ENCODE peak calls at places on chromosomes 4 and X, in seven cellular contexts. One of them, this sample, is unnamed.

GRCh38 chrX:18172970-18173369 is 47.7 kb downstream of the BEND2 start:
- DNase-seq in Peyer's patch: no peak
- DNase-seq in prostate gland: no peak
- DNase-seq in right lobe of liver: no peak
- DNase-seq in IMR-90: no peak
- DNase-seq in ovary: no peak
- DNase-seq in sigmoid colon: no peak
- DNase-seq in this sample: no peak

GRCh38 chrX:10011261-10011931 is 44.2 kb downstream of the CLDN34 start:
- DNase-seq in Peyer's patch: no peak
- DNase-seq in prostate gland: no peak
- DNase-seq in right lobe of liver: no peak
- DNase-seq in IMR-90: peak; percentile 29
- DNase-seq in ovary: no peak
- DNase-seq in sigmoid colon: peak; percentile 36
- DNase-seq in this sample: no peak

GRCh38 chrX:108245462-108245861 is 153.9 kb downstream of the ATG4A start:
- DNase-seq in Peyer's patch: no peak
- DNase-seq in prostate gland: no peak
- DNase-seq in right lobe of liver: no peak
- DNase-seq in IMR-90: no peak
- DNase-seq in ovary: no peak
- DNase-seq in sigmoid colon: no peak
- DNase-seq in this sample: no peak

GRCh38 chrX:136159615-136160025 is 12.3 kb downstream of the FHL1 start:
- DNase-seq in Peyer's patch: no peak
- DNase-seq in prostate gland: no peak
- DNase-seq in right lobe of liver: peak; percentile 60
- DNase-seq in IMR-90: no peak
- DNase-seq in ovary: no peak
- DNase-seq in sigmoid colon: peak; percentile 70
- DNase-seq in this sample: no peak

GRCh38 chrX:74788545-74789086 is 136.6 kb downstream of the NEXMIF start:
- DNase-seq in Peyer's patch: no peak
- DNase-seq in prostate gland: no peak
- DNase-seq in right lobe of liver: no peak
- DNase-seq in IMR-90: no peak
- DNase-seq in ovary: no peak
- DNase-seq in sigmoid colon: no peak
- DNase-seq in this sample: no peak

GRCh38 chrX:103941201-103941975 is 21.0 kb upstream of the TMSB15B start:
- DNase-seq in Peyer's patch: no peak
- DNase-seq in prostate gland: no peak
- DNase-seq in right lobe of liver: no peak
- DNase-seq in IMR-90: peak; percentile 32
- DNase-seq in ovary: no peak
- DNase-seq in sigmoid colon: no peak
- DNase-seq in this sample: no peak

GRCh38 chr4:108811486-108811885 is 48.6 kb upstream of the ETNPPL start:
- DNase-seq in Peyer's patch: no peak
- DNase-seq in prostate gland: no peak
- DNase-seq in right lobe of liver: no peak
- DNase-seq in IMR-90: no peak
- DNase-seq in ovary: no peak
- DNase-seq in sigmoid colon: no peak
- DNase-seq in this sample: no peak

GRCh38 chrX:3262906-3263305 is 83.5 kb downstream of the MXRA5 start:
- DNase-seq in Peyer's patch: no peak
- DNase-seq in prostate gland: no peak
- DNase-seq in right lobe of liver: no peak
- DNase-seq in IMR-90: peak; percentile 90
- DNase-seq in ovary: no peak
- DNase-seq in sigmoid colon: no peak
- DNase-seq in this sample: no peak

GRCh38 chrX:119853449-119853848 is 686 bp upstream of the UPF3B start:
- DNase-seq in Peyer's patch: no peak
- DNase-seq in prostate gland: no peak
- DNase-seq in right lobe of liver: no peak
- DNase-seq in IMR-90: no peak
- DNase-seq in ovary: no peak
- DNase-seq in sigmoid colon: no peak
- DNase-seq in this sample: no peak

GRCh38 chr4:21749936-21750335 is 198.6 kb downstream of the KCNIP4 start:
- DNase-seq in Peyer's patch: no peak
- DNase-seq in prostate gland: no peak
- DNase-seq in right lobe of liver: no peak
- DNase-seq in IMR-90: no peak
- DNase-seq in ovary: no peak
- DNase-seq in sigmoid colon: no peak
- DNase-seq in this sample: no peak

GRCh38 chr4:5166377-5166776 is 115.1 kb downstream of the STK32B start:
- DNase-seq in Peyer's patch: no peak
- DNase-seq in prostate gland: no peak
- DNase-seq in right lobe of liver: no peak
- DNase-seq in IMR-90: no peak
- DNase-seq in ovary: no peak
- DNase-seq in sigmoid colon: no peak
- DNase-seq in this sample: no peak

GRCh38 chr4:4368821-4369580 is 17.9 kb upstream of the NSG1 start:
- DNase-seq in Peyer's patch: no peak
- DNase-seq in prostate gland: no peak
- DNase-seq in right lobe of liver: no peak
- DNase-seq in IMR-90: no peak
- DNase-seq in ovary: no peak
- DNase-seq in sigmoid colon: no peak
- DNase-seq in this sample: no peak

GRCh38 chr4:134243742-134244713 is 42.4 kb upstream of the PABPC4L start:
- DNase-seq in Peyer's patch: no peak
- DNase-seq in prostate gland: no peak
- DNase-seq in right lobe of liver: no peak
- DNase-seq in IMR-90: no peak
- DNase-seq in ovary: no peak
- DNase-seq in sigmoid colon: peak; percentile 50
- DNase-seq in this sample: no peak

GRCh38 chr4:134326866-134327265 is 125.3 kb upstream of the PABPC4L start:
- DNase-seq in Peyer's patch: no peak
- DNase-seq in prostate gland: no peak
- DNase-seq in right lobe of liver: no peak
- DNase-seq in IMR-90: no peak
- DNase-seq in ovary: no peak
- DNase-seq in sigmoid colon: no peak
- DNase-seq in this sample: no peak

GRCh38 chr4:126991965-126992364 is 640.8 kb upstream of the INTU start:
- DNase-seq in Peyer's patch: no peak
- DNase-seq in prostate gland: no peak
- DNase-seq in right lobe of liver: no peak
- DNase-seq in IMR-90: peak; percentile 47
- DNase-seq in ovary: no peak
- DNase-seq in sigmoid colon: no peak
- DNase-seq in this sample: no peak

GRCh38 chr4:31984872-31985271 is 1264.7 kb downstream of the PCDH7 start:
- DNase-seq in Peyer's patch: no peak
- DNase-seq in prostate gland: no peak
- DNase-seq in right lobe of liver: no peak
- DNase-seq in IMR-90: no peak
- DNase-seq in ovary: no peak
- DNase-seq in sigmoid colon: no peak
- DNase-seq in this sample: no peak

GRCh38 chrX:37543324-37543723 is 28.1 kb upstream of the LANCL3 start:
- DNase-seq in Peyer's patch: no peak
- DNase-seq in prostate gland: no peak
- DNase-seq in right lobe of liver: no peak
- DNase-seq in IMR-90: no peak
- DNase-seq in ovary: no peak
- DNase-seq in sigmoid colon: peak; percentile 61
- DNase-seq in this sample: no peak

GRCh38 chrX:3713225-3713936 is at the start of gene PRKX:
- DNase-seq in Peyer's patch: peak; percentile 66
- DNase-seq in prostate gland: peak; percentile 31
- DNase-seq in right lobe of liver: peak; percentile 63
- DNase-seq in IMR-90: peak; percentile 36
- DNase-seq in ovary: peak; percentile 43
- DNase-seq in sigmoid colon: peak; percentile 65
- DNase-seq in this sample: no peak

GRCh38 chrX:115233497-115234219 is at the start of gene LRCH2:
- DNase-seq in Peyer's patch: no peak
- DNase-seq in prostate gland: peak; percentile 9
- DNase-seq in right lobe of liver: peak; percentile 51
- DNase-seq in IMR-90: peak; percentile 41
- DNase-seq in ovary: peak; percentile 58
- DNase-seq in sigmoid colon: peak; percentile 66
- DNase-seq in this sample: no peak

GRCh38 chrX:71103110-71103983 is 3.2 kb downstream of the CXorf65 start:
- DNase-seq in Peyer's patch: peak; percentile 76
- DNase-seq in prostate gland: no peak
- DNase-seq in right lobe of liver: no peak
- DNase-seq in IMR-90: no peak
- DNase-seq in ovary: peak; percentile 24
- DNase-seq in sigmoid colon: peak; percentile 59
- DNase-seq in this sample: no peak

GRCh38 chrX:110671068-110671803 is 124.4 kb downstream of the CHRDL1 start:
- DNase-seq in Peyer's patch: no peak
- DNase-seq in prostate gland: no peak
- DNase-seq in right lobe of liver: no peak
- DNase-seq in IMR-90: no peak
- DNase-seq in ovary: no peak
- DNase-seq in sigmoid colon: no peak
- DNase-seq in this sample: no peak

GRCh38 chrX:115898382-115899001 is 272.1 kb upstream of the AGTR2 start:
- DNase-seq in Peyer's patch: peak; percentile 43
- DNase-seq in prostate gland: no peak
- DNase-seq in right lobe of liver: peak; percentile 64
- DNase-seq in IMR-90: peak; percentile 29
- DNase-seq in ovary: peak; percentile 84
- DNase-seq in sigmoid colon: peak; percentile 90
- DNase-seq in this sample: peak; percentile 53

GRCh38 chr4:81069706-81070331 is 39.3 kb downstream of the BMP3 start:
- DNase-seq in Peyer's patch: peak; percentile 48
- DNase-seq in prostate gland: peak; percentile 80
- DNase-seq in right lobe of liver: no peak
- DNase-seq in IMR-90: peak; percentile 90
- DNase-seq in ovary: peak; percentile 48
- DNase-seq in sigmoid colon: peak; percentile 76
- DNase-seq in this sample: no peak

GRCh38 chr4:145453163-145453520 is 28.5 kb upstream of the SMAD1 start:
- DNase-seq in Peyer's patch: no peak
- DNase-seq in prostate gland: no peak
- DNase-seq in right lobe of liver: no peak
- DNase-seq in IMR-90: no peak
- DNase-seq in ovary: no peak
- DNase-seq in sigmoid colon: no peak
- DNase-seq in this sample: no peak

GRCh38 chr4:142900622-142901021 is 54.5 kb upstream of the INPP4B start:
- DNase-seq in Peyer's patch: no peak
- DNase-seq in prostate gland: no peak
- DNase-seq in right lobe of liver: no peak
- DNase-seq in IMR-90: no peak
- DNase-seq in ovary: no peak
- DNase-seq in sigmoid colon: no peak
- DNase-seq in this sample: no peak

GRCh38 chrX:41332988-41333743 is 796 bp upstream of the DDX3X start:
- DNase-seq in Peyer's patch: peak; percentile 93
- DNase-seq in prostate gland: peak; percentile 73
- DNase-seq in right lobe of liver: peak; percentile 92
- DNase-seq in IMR-90: peak; percentile 84
- DNase-seq in ovary: peak; percentile 92
- DNase-seq in sigmoid colon: peak; percentile 95
- DNase-seq in this sample: peak; percentile 79
- TF ChIP-seq POLR2A in Peyer's patch: peak; percentile 25
- TF ChIP-seq POLR2A in prostate gland: peak; percentile 59
- TF ChIP-seq POLR2A in right lobe of liver: peak; percentile 71
- TF ChIP-seq POLR2A in IMR-90: no peak
- TF ChIP-seq POLR2A in ovary: peak; percentile 75
- TF ChIP-seq POLR2A in sigmoid colon: peak; percentile 38
- TF ChIP-seq POLR2A in this sample: peak; percentile 81

DNA sequence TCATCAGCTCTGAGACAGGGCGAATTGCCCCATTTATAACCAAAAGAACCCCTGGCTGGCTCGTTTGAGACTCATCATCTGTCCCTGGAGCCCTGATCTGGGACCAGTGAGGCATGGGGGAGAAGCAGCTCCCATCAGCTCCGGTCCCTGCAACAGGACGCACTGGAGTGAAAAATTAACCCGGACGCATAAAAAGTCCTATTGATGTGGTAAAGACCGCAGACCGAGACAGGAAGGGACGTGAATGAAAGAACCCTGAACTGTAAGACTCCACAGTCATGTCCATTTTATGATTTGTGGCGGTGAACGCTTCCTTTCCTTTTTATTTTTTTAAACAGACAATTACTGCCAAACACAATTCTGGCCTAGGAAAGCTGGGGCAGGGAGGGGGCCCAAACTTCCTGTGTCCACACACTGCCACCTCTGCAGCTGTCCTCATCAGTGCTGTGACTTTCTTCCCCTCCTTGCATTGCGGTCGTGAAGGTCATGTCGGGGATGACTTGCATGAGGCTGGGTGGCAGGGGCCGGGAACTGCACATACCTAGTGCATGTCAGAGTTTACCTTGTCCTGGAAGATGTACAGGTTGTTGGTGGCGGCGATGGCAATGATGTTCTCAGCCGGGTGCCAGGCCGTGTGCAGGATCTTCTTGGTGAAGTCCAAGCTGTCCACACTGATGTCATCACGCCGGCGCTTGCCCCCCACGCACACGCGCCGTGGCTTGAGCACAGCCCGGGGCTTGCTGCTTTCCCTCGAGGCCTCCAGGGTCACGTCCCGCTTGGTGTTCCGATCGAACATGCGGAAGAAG is 53.3 kb downstream of the WFS1 start:
- DNase-seq in Peyer's patch: no peak
- DNase-seq in prostate gland: no peak
- DNase-seq in right lobe of liver: no peak
- DNase-seq in IMR-90: no peak
- DNase-seq in ovary: no peak
- DNase-seq in sigmoid colon: no peak
- DNase-seq in this sample: no peak
- TF ChIP-seq POLR2A in Peyer's patch: no peak
- TF ChIP-seq POLR2A in prostate gland: no peak
- TF ChIP-seq POLR2A in right lobe of liver: no peak
- TF ChIP-seq POLR2A in IMR-90: no peak
- TF ChIP-seq POLR2A in ovary: no peak
- TF ChIP-seq POLR2A in sigmoid colon: no peak
- TF ChIP-seq POLR2A in this sample: no peak

GRCh38 chrX:49268702-49269009 is 937 bp upstream of the PPP1R3F start:
- DNase-seq in Peyer's patch: no peak
- DNase-seq in prostate gland: no peak
- DNase-seq in right lobe of liver: no peak
- DNase-seq in IMR-90: no peak
- DNase-seq in ovary: no peak
- DNase-seq in sigmoid colon: no peak
- DNase-seq in this sample: no peak
- TF ChIP-seq POLR2A in Peyer's patch: no peak
- TF ChIP-seq POLR2A in prostate gland: no peak
- TF ChIP-seq POLR2A in right lobe of liver: no peak
- TF ChIP-seq POLR2A in IMR-90: no peak
- TF ChIP-seq POLR2A in ovary: no peak
- TF ChIP-seq POLR2A in sigmoid colon: no peak
- TF ChIP-seq POLR2A in this sample: no peak

DNA sequence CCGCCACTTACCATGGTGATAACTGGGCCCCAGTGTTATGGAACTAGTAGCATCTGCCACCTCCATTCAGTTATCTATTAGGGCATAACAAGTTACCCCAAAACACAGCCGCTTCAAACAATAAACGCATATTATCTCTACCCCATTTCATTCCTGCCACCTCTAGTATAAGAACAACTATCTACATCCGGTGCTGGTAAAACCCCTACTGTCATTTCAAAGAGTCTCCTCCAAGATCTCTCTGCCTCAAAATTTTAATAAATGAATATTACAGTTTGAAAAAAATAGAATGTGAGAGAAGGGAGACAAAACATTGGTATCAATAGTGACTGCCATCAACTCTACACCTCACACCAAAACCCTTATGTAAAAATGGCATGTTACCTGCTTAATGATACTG is 35.5 kb upstream of the RBPJ start:
- DNase-seq in Peyer's patch: no peak
- DNase-seq in prostate gland: no peak
- DNase-seq in right lobe of liver: no peak
- DNase-seq in IMR-90: no peak
- DNase-seq in ovary: no peak
- DNase-seq in sigmoid colon: no peak
- DNase-seq in this sample: no peak
- TF ChIP-seq POLR2A in Peyer's patch: no peak
- TF ChIP-seq POLR2A in prostate gland: no peak
- TF ChIP-seq POLR2A in right lobe of liver: no peak
- TF ChIP-seq POLR2A in IMR-90: no peak
- TF ChIP-seq POLR2A in ovary: no peak
- TF ChIP-seq POLR2A in sigmoid colon: no peak
- TF ChIP-seq POLR2A in this sample: no peak

This sample was measured in breast epithelium.